ENCODE peak calls at places on chromosomes 7 and 10, in four cellular contexts. R, L, G and N are unnamed samples.

GRCh38 chr7:139587535-139587934 is 64.0 kb downstream of the CLEC2L start:
- DNase-seq in G (no peak), R (no peak), L (no peak), N (no peak)

GRCh38 chr10:14798631-14799030 is 23.9 kb upstream of the FAM107B start:
- DNase-seq in R (no peak), L (no peak), G (no peak), N (peak; percentile 6)

GRCh38 chr7:28293529-28293835 is 112.9 kb upstream of the JAZF1 start:
- DNase-seq in R (no peak), L (no peak), G (no peak), N (no peak)

GRCh38 chr10:46024948-46025347 is 5.5 kb downstream of the NCOA4 start:
- DNase-seq in G (peak; percentile 14), R (no peak), L (no peak), N (no peak)

GRCh38 chr10:92124020-92124419 is 166.9 kb downstream of the CPEB3 start:
- DNase-seq in L (no peak), G (no peak), R (no peak), N (peak; percentile 10)

GRCh38 chr10:94238006-94238617 is 124.6 kb downstream of the NOC3L start:
- DNase-seq in L (no peak), R (no peak), G (no peak), N (no peak)

GRCh38 chr10:17112566-17112965 is 17.0 kb downstream of the CUBN start:
- DNase-seq in R (no peak), L (no peak), G (no peak), N (no peak)

GRCh38 chr7:37448057-37448636 is 517 bp downstream of the ELMO1 start:
- DNase-seq in L (no peak), R (no peak), G (no peak), N (no peak)

GRCh38 chr10:113541554-113541902 is 11.3 kb upstream of the HABP2 start:
- DNase-seq in G (no peak), R (no peak), L (no peak), N (no peak)

GRCh38 chr10:5317547-5318107 is 47.1 kb upstream of the UCN3 start:
- DNase-seq in R (peak; percentile 36), L (no peak), G (peak; percentile 73), N (peak; percentile 70)

GRCh38 chr7:66500087-66500486 is 128.6 kb upstream of the KCTD7 start:
- DNase-seq in R (no peak), L (no peak), G (no peak), N (no peak)

GRCh38 chr10:110577056-110577455 is 9.6 kb downstream of the SMC3 start:
- DNase-seq in R (peak; percentile 76), L (no peak), G (peak; percentile 79), N (peak; percentile 45)

GRCh38 chr7:115086146-115086841 is 164.4 kb downstream of the MDFIC start:
- DNase-seq in G (no peak), R (no peak), L (no peak), N (no peak)

GRCh38 chr7:22320416-22320815 is 36.5 kb downstream of the RAPGEF5 start:
- DNase-seq in G (no peak), R (no peak), L (no peak), N (no peak)

GRCh38 chr7:22318376-22318775 is 38.6 kb downstream of the RAPGEF5 start:
- DNase-seq in G (no peak), R (no peak), L (no peak), N (no peak)

GRCh38 chr7:22316914-22317313 is 40.0 kb downstream of the RAPGEF5 start:
- DNase-seq in G (no peak), L (no peak), R (no peak), N (no peak)

GRCh38 chr7:22317632-22318031 is 39.3 kb downstream of the RAPGEF5 start:
- DNase-seq in G (no peak), L (no peak), R (no peak), N (no peak)

DNA sequence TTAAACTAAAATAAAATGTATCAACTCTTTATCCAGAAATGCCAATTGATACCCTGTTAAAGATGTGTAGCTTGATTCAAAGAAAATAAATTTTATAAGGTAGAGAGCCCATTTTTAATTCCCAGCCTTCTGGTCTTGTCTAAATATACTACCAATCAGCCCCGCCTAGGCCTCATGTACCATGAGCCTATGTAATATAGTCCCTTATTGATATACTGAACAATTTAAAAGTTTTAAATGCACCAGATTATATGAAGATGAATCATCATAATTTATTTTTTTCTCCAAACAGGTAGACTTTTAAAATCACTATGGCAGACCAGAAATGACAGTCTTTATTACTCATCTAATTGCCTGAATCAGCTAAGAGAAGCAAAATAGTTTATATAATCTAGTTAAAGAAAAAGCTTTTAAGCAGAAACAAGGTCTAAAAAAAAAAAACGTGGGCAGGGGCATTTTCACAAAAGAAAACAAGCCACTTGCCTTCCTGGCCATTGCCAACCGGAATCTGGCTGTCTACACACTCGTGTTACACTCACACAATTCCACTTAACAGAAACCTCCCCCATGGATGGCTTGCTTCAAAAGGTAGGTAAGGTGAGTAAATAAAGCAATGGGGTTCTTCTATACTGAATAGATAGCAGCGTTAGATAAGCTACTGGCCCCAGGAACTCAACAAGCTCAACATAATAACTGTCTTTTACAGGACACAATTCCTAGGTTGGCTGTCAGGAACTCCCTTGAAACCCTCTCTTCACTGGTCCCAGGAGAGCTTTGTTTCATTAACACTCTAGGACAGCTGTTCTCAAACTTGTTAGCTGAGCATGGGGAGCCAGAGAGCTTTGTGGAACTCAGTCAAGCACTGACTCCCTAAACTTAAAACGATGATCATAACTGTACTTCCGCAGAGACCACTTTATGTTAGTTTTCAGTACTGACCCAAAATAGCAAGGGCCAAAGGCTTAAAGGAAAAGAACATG is 37.2 kb downstream of the RAPGEF5 start:
- DNase-seq in R (no peak), G (no peak), L (no peak), N (no peak)
- H3K4me3 ChIP-seq in R (no peak overlapping the region), G (no peak overlapping the region), L (no peak overlapping the region), N (no peak overlapping the region)

GRCh38 chr10:24871501-24871900 is 80.9 kb downstream of the PRTFDC1 start:
- DNase-seq in R (no peak), G (no peak), L (no peak), N (no peak)
- H3K4me3 ChIP-seq in R (no peak overlapping the region), G (no peak overlapping the region), L (peak overlapping the region; percentile 38), N (no peak overlapping the region)

DNA sequence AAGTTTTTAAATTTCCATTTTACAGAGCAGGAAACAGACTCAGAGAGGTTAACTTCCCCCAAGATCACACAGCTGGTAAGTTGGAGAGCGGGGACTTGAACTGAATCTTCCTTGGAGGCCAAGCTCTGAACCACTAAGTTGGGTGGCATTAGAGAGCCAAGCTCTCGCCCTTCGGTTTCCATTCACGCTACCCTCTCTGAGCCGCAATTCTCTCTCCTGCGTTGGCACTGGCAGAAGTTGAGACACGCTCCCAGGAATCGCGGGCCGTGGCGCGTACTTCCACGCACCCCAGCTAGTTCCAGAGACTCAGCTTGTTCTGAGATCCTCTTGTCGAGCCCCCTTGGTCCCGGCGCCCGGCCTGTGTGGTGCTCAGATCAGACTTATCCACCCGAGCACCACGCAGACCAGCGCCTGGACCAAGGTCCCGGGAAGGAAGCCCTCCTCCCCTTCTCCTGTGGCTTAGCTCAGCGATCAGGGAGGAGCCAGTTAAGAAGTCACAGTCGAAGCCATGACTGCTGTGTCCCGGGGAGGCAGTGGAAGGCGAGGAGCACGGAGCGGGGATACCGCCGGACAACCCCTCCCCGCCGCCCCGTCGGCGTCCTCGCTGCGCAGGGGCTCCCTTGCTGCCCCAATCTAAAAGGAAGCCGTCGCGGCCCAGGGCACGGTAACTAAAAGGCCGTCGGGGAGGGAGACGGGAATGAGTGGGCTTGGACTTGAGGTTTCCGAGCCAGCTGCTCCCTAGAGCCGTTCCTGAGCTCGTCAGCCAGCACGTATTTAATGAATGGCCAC is 29.5 kb upstream of the VAX1 start:
- DNase-seq in R (no peak), G (no peak), L (no peak), N (no peak)
- H3K4me3 ChIP-seq in R (no peak overlapping the region), G (no peak overlapping the region), L (peak overlapping the region; percentile 52), N (no peak overlapping the region)

DNA sequence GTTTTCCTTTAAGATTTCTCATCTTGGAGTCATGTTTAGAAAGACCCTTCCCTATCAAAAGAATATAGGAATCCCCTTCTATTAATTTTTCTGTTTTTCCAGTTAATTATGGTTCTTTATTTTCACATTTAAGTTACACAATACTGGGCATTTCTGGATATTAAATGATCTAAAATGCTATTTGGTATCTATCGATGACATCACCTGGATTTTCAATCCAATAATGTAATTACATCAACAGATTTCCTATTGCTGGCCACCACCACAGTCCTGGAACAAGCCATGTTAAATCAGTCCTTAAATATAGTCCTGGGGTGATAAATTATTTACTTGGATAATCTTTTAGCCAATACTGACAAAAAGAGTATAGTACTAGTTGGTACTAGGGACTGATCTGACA is 48.0 kb downstream of the PUS7 start:
- DNase-seq in G (no peak), R (no peak), L (no peak), N (no peak)
- H3K4me3 ChIP-seq in G (no peak overlapping the region), R (no peak overlapping the region), L (no peak overlapping the region), N (no peak overlapping the region)

GRCh38 chr7:148664319-148664718 is 34.4 kb upstream of the CUL1 start:
- DNase-seq in R (peak; percentile 69), L (no peak), G (peak; percentile 27), N (peak; percentile 68)
- H3K4me3 ChIP-seq in R (no peak overlapping the region), L (no peak overlapping the region), G (no peak overlapping the region), N (no peak overlapping the region)

DNA sequence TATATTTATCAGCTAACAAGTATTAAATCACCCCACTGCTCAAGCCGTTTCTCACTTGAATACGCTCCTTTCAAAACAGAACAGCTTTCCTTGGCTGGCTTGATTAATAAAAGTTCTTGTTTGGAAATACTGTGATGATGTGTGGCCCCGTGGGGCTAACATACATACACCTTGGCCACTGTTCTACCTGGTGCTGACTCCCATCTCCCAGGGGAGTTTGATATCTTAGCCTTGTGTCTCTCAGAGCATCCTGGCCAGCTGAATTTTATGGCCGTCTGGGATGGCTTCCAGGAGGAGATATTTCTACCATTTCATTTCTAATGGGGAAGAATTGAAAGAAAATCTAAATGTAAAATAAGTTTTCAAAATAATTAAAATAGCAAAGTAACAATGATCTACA is 300.2 kb downstream of the RNLS start:
- DNase-seq in G (no peak), L (no peak), R (peak; percentile 11), N (peak; percentile 11)
- H3K4me3 ChIP-seq in G (no peak overlapping the region), L (no peak overlapping the region), R (no peak overlapping the region), N (no peak overlapping the region)

GRCh38 chr10:131973160-131973951 is 8.4 kb downstream of the BNIP3 start:
- DNase-seq in L (no peak), G (no peak), R (no peak), N (no peak)
- H3K4me3 ChIP-seq in L (peak overlapping the region; percentile 16), G (no peak overlapping the region), R (no peak overlapping the region), N (no peak overlapping the region)